ENCODE peak calls at places on chromosomes 16 and 17, in six cellular contexts. One of them, this sample, is unnamed.

GRCh38 chr17:48544356-48545021 is 420 bp downstream of the HOXB2 start:
- DNase-seq in PC-9: no peak
- DNase-seq in stimulated activated effector memory CD8-positive, alpha-beta T cell treated with anti-CD3 and anti-CD28 coated beads, Interleukin-12 subunit alpha, Interleukin-12 subunit beta, amount 100 ng/mL, for 72 hours: no peak
- DNase-seq in adrenal gland: peak; percentile 84
- DNase-seq in aorta: peak; percentile 97
- DNase-seq in nucleus accumbens: no peak
- DNase-seq in this sample: peak; percentile 72

GRCh38 chr16:89130448-89130847 is 36.8 kb downstream of the ACSF3 start:
- DNase-seq in aorta: no peak
- DNase-seq in adrenal gland: no peak
- DNase-seq in stimulated activated effector memory CD8-positive, alpha-beta T cell treated with anti-CD3 and anti-CD28 coated beads, Interleukin-12 subunit alpha, Interleukin-12 subunit beta, amount 100 ng/mL, for 72 hours: no peak
- DNase-seq in nucleus accumbens: no peak
- DNase-seq in PC-9: no peak
- DNase-seq in this sample: no peak

GRCh38 chr16:75497558-75497957 is 2.3 kb upstream of the CHST6 start:
- DNase-seq in aorta: no peak
- DNase-seq in adrenal gland: peak; percentile 78
- DNase-seq in nucleus accumbens: no peak
- DNase-seq in stimulated activated effector memory CD8-positive, alpha-beta T cell treated with anti-CD3 and anti-CD28 coated beads, Interleukin-12 subunit alpha, Interleukin-12 subunit beta, amount 100 ng/mL, for 72 hours: no peak
- DNase-seq in PC-9: no peak
- DNase-seq in this sample: no peak

GRCh38 chr16:22191966-22192260 is 14.2 kb upstream of the EEF2K start:
- DNase-seq in stimulated activated effector memory CD8-positive, alpha-beta T cell treated with anti-CD3 and anti-CD28 coated beads, Interleukin-12 subunit alpha, Interleukin-12 subunit beta, amount 100 ng/mL, for 72 hours: no peak
- DNase-seq in PC-9: no peak
- DNase-seq in adrenal gland: no peak
- DNase-seq in nucleus accumbens: no peak
- DNase-seq in aorta: no peak
- DNase-seq in this sample: no peak

GRCh38 chr16:51326131-51326856 is 175.2 kb upstream of the SALL1 start:
- DNase-seq in stimulated activated effector memory CD8-positive, alpha-beta T cell treated with anti-CD3 and anti-CD28 coated beads, Interleukin-12 subunit alpha, Interleukin-12 subunit beta, amount 100 ng/mL, for 72 hours: no peak
- DNase-seq in adrenal gland: no peak
- DNase-seq in PC-9: no peak
- DNase-seq in nucleus accumbens: no peak
- DNase-seq in aorta: no peak
- DNase-seq in this sample: no peak

GRCh38 chr17:49402706-49403105 is 12.0 kb downstream of the PHB1 start:
- DNase-seq in stimulated activated effector memory CD8-positive, alpha-beta T cell treated with anti-CD3 and anti-CD28 coated beads, Interleukin-12 subunit alpha, Interleukin-12 subunit beta, amount 100 ng/mL, for 72 hours: no peak
- DNase-seq in adrenal gland: no peak
- DNase-seq in aorta: peak; percentile 32
- DNase-seq in PC-9: no peak
- DNase-seq in nucleus accumbens: no peak
- DNase-seq in this sample: no peak

GRCh38 chr16:85754403-85754802 is 3.5 kb upstream of the C16orf74 start:
- DNase-seq in PC-9: no peak
- DNase-seq in aorta: no peak
- DNase-seq in nucleus accumbens: no peak
- DNase-seq in adrenal gland: no peak
- DNase-seq in stimulated activated effector memory CD8-positive, alpha-beta T cell treated with anti-CD3 and anti-CD28 coated beads, Interleukin-12 subunit alpha, Interleukin-12 subunit beta, amount 100 ng/mL, for 72 hours: no peak
- DNase-seq in this sample: no peak

GRCh38 chr16:55473584-55473983 is 5.4 kb upstream of the MMP2 start:
- DNase-seq in PC-9: no peak
- DNase-seq in stimulated activated effector memory CD8-positive, alpha-beta T cell treated with anti-CD3 and anti-CD28 coated beads, Interleukin-12 subunit alpha, Interleukin-12 subunit beta, amount 100 ng/mL, for 72 hours: no peak
- DNase-seq in nucleus accumbens: no peak
- DNase-seq in adrenal gland: no peak
- DNase-seq in aorta: no peak
- DNase-seq in this sample: no peak

GRCh38 chr17:68431661-68432071 is 25.6 kb downstream of the WIPI1 start:
- DNase-seq in nucleus accumbens: peak; percentile 20
- DNase-seq in aorta: no peak
- DNase-seq in PC-9: no peak
- DNase-seq in stimulated activated effector memory CD8-positive, alpha-beta T cell treated with anti-CD3 and anti-CD28 coated beads, Interleukin-12 subunit alpha, Interleukin-12 subunit beta, amount 100 ng/mL, for 72 hours: no peak
- DNase-seq in adrenal gland: peak; percentile 62
- DNase-seq in this sample: no peak

GRCh38 chr16:65809627-65810026 is 556.9 kb upstream of the CDH5 start:
- DNase-seq in nucleus accumbens: no peak
- DNase-seq in aorta: no peak
- DNase-seq in stimulated activated effector memory CD8-positive, alpha-beta T cell treated with anti-CD3 and anti-CD28 coated beads, Interleukin-12 subunit alpha, Interleukin-12 subunit beta, amount 100 ng/mL, for 72 hours: no peak
- DNase-seq in adrenal gland: no peak
- DNase-seq in PC-9: no peak
- DNase-seq in this sample: no peak

GRCh38 chr16:82924075-82924854 is 297.5 kb downstream of the CDH13 start:
- DNase-seq in aorta: no peak
- DNase-seq in PC-9: no peak
- DNase-seq in adrenal gland: no peak
- DNase-seq in nucleus accumbens: no peak
- DNase-seq in stimulated activated effector memory CD8-positive, alpha-beta T cell treated with anti-CD3 and anti-CD28 coated beads, Interleukin-12 subunit alpha, Interleukin-12 subunit beta, amount 100 ng/mL, for 72 hours: no peak
- DNase-seq in this sample: no peak

GRCh38 chr16:86391486-86391885 is 118.8 kb upstream of the FOXF1 start:
- DNase-seq in stimulated activated effector memory CD8-positive, alpha-beta T cell treated with anti-CD3 and anti-CD28 coated beads, Interleukin-12 subunit alpha, Interleukin-12 subunit beta, amount 100 ng/mL, for 72 hours: no peak
- DNase-seq in PC-9: no peak
- DNase-seq in nucleus accumbens: no peak
- DNase-seq in aorta: no peak
- DNase-seq in adrenal gland: no peak
- DNase-seq in this sample: no peak

GRCh38 chr16:86608301-86608747 is 30.0 kb downstream of the FOXL1 start:
- DNase-seq in aorta: no peak
- DNase-seq in nucleus accumbens: no peak
- DNase-seq in adrenal gland: no peak
- DNase-seq in stimulated activated effector memory CD8-positive, alpha-beta T cell treated with anti-CD3 and anti-CD28 coated beads, Interleukin-12 subunit alpha, Interleukin-12 subunit beta, amount 100 ng/mL, for 72 hours: no peak
- DNase-seq in PC-9: no peak
- DNase-seq in this sample: no peak

GRCh38 chr16:23538919-23539278 is 18.3 kb downstream of the EARS2 start:
- DNase-seq in nucleus accumbens: no peak
- DNase-seq in stimulated activated effector memory CD8-positive, alpha-beta T cell treated with anti-CD3 and anti-CD28 coated beads, Interleukin-12 subunit alpha, Interleukin-12 subunit beta, amount 100 ng/mL, for 72 hours: no peak
- DNase-seq in PC-9: no peak
- DNase-seq in aorta: no peak
- DNase-seq in adrenal gland: no peak
- DNase-seq in this sample: no peak

GRCh38 chr17:74759243-74759801 is 10.9 kb downstream of the NHERF1 start:
- DNase-seq in PC-9: peak; percentile 31
- DNase-seq in stimulated activated effector memory CD8-positive, alpha-beta T cell treated with anti-CD3 and anti-CD28 coated beads, Interleukin-12 subunit alpha, Interleukin-12 subunit beta, amount 100 ng/mL, for 72 hours: no peak
- DNase-seq in nucleus accumbens: no peak
- DNase-seq in adrenal gland: no peak
- DNase-seq in aorta: no peak
- DNase-seq in this sample: no peak

GRCh38 chr17:40320771-40321501 is 12.0 kb downstream of the RARA start:
- DNase-seq in aorta: peak; percentile 91
- DNase-seq in stimulated activated effector memory CD8-positive, alpha-beta T cell treated with anti-CD3 and anti-CD28 coated beads, Interleukin-12 subunit alpha, Interleukin-12 subunit beta, amount 100 ng/mL, for 72 hours: no peak
- DNase-seq in PC-9: no peak
- DNase-seq in adrenal gland: no peak
- DNase-seq in nucleus accumbens: no peak
- DNase-seq in this sample: peak; percentile 93

GRCh38 chr17:68344701-68345136 is 53.4 kb downstream of the ARSG start:
- DNase-seq in adrenal gland: no peak
- DNase-seq in stimulated activated effector memory CD8-positive, alpha-beta T cell treated with anti-CD3 and anti-CD28 coated beads, Interleukin-12 subunit alpha, Interleukin-12 subunit beta, amount 100 ng/mL, for 72 hours: no peak
- DNase-seq in nucleus accumbens: no peak
- DNase-seq in PC-9: no peak
- DNase-seq in aorta: no peak
- DNase-seq in this sample: no peak

GRCh38 chr16:11561856-11562255 is 24.9 kb downstream of the LITAF start:
- DNase-seq in stimulated activated effector memory CD8-positive, alpha-beta T cell treated with anti-CD3 and anti-CD28 coated beads, Interleukin-12 subunit alpha, Interleukin-12 subunit beta, amount 100 ng/mL, for 72 hours: no peak
- DNase-seq in aorta: no peak
- DNase-seq in PC-9: no peak
- DNase-seq in nucleus accumbens: no peak
- DNase-seq in adrenal gland: no peak
- DNase-seq in this sample: no peak

GRCh38 chr17:7856840-7857723 is at the start of gene NAA38:
- DNase-seq in PC-9: peak; percentile 97
- DNase-seq in adrenal gland: peak; percentile 98
- DNase-seq in nucleus accumbens: peak; percentile 95
- DNase-seq in stimulated activated effector memory CD8-positive, alpha-beta T cell treated with anti-CD3 and anti-CD28 coated beads, Interleukin-12 subunit alpha, Interleukin-12 subunit beta, amount 100 ng/mL, for 72 hours: peak; percentile 85
- DNase-seq in aorta: peak; percentile 98
- DNase-seq in this sample: peak; percentile 99

GRCh38 chr16:2058901-2059300 is 11.1 kb downstream of the TSC2 start:
- DNase-seq in adrenal gland: no peak
- DNase-seq in stimulated activated effector memory CD8-positive, alpha-beta T cell treated with anti-CD3 and anti-CD28 coated beads, Interleukin-12 subunit alpha, Interleukin-12 subunit beta, amount 100 ng/mL, for 72 hours: no peak
- DNase-seq in PC-9: no peak
- DNase-seq in aorta: no peak
- DNase-seq in nucleus accumbens: no peak
- DNase-seq in this sample: no peak

GRCh38 chr16:57165483-57165882 is 20.4 kb downstream of the PSME3IP1 start:
- DNase-seq in nucleus accumbens: no peak
- DNase-seq in aorta: no peak
- DNase-seq in stimulated activated effector memory CD8-positive, alpha-beta T cell treated with anti-CD3 and anti-CD28 coated beads, Interleukin-12 subunit alpha, Interleukin-12 subunit beta, amount 100 ng/mL, for 72 hours: no peak
- DNase-seq in PC-9: no peak
- DNase-seq in adrenal gland: no peak
- DNase-seq in this sample: no peak

GRCh38 chr17:10114931-10115535 is 83.4 kb downstream of the GAS7 start:
- DNase-seq in nucleus accumbens: peak; percentile 65
- DNase-seq in PC-9: no peak
- DNase-seq in adrenal gland: peak; percentile 96
- DNase-seq in stimulated activated effector memory CD8-positive, alpha-beta T cell treated with anti-CD3 and anti-CD28 coated beads, Interleukin-12 subunit alpha, Interleukin-12 subunit beta, amount 100 ng/mL, for 72 hours: peak; percentile 33
- DNase-seq in aorta: peak; percentile 95
- DNase-seq in this sample: peak; percentile 97

GRCh38 chr17:28381141-28381825 is 9.8 kb downstream of the SARM1 start:
- DNase-seq in adrenal gland: no peak
- DNase-seq in stimulated activated effector memory CD8-positive, alpha-beta T cell treated with anti-CD3 and anti-CD28 coated beads, Interleukin-12 subunit alpha, Interleukin-12 subunit beta, amount 100 ng/mL, for 72 hours: no peak
- DNase-seq in aorta: peak; percentile 75
- DNase-seq in nucleus accumbens: peak; percentile 36
- DNase-seq in PC-9: no peak
- DNase-seq in this sample: no peak

GRCh38 chr16:86963600-86964575 is 353.3 kb downstream of the C16orf95 start:
- DNase-seq in PC-9: no peak
- DNase-seq in aorta: peak; percentile 62
- DNase-seq in adrenal gland: no peak
- DNase-seq in stimulated activated effector memory CD8-positive, alpha-beta T cell treated with anti-CD3 and anti-CD28 coated beads, Interleukin-12 subunit alpha, Interleukin-12 subunit beta, amount 100 ng/mL, for 72 hours: no peak
- DNase-seq in nucleus accumbens: no peak
- DNase-seq in this sample: no peak

GRCh38 chr17:9120471-9120870 is 99.2 kb downstream of the NTN1 start:
- DNase-seq in PC-9: no peak
- DNase-seq in aorta: peak; percentile 48
- DNase-seq in nucleus accumbens: no peak
- DNase-seq in adrenal gland: no peak
- DNase-seq in stimulated activated effector memory CD8-positive, alpha-beta T cell treated with anti-CD3 and anti-CD28 coated beads, Interleukin-12 subunit alpha, Interleukin-12 subunit beta, amount 100 ng/mL, for 72 hours: no peak
- DNase-seq in this sample: no peak

GRCh38 chr16:12050361-12050760 is 73.8 kb downstream of the SNX29 start:
- DNase-seq in nucleus accumbens: no peak
- DNase-seq in adrenal gland: no peak
- DNase-seq in stimulated activated effector memory CD8-positive, alpha-beta T cell treated with anti-CD3 and anti-CD28 coated beads, Interleukin-12 subunit alpha, Interleukin-12 subunit beta, amount 100 ng/mL, for 72 hours: no peak
- DNase-seq in PC-9: no peak
- DNase-seq in aorta: peak; percentile 35
- DNase-seq in this sample: peak; percentile 4

GRCh38 chr16:3086596-3087242 is 12.4 kb downstream of the ZSCAN10 start:
- DNase-seq in aorta: no peak
- DNase-seq in adrenal gland: no peak
- DNase-seq in nucleus accumbens: no peak
- DNase-seq in stimulated activated effector memory CD8-positive, alpha-beta T cell treated with anti-CD3 and anti-CD28 coated beads, Interleukin-12 subunit alpha, Interleukin-12 subunit beta, amount 100 ng/mL, for 72 hours: no peak
- DNase-seq in PC-9: no peak
- DNase-seq in this sample: no peak

GRCh38 chr16:67304006-67304405 is 22.5 kb downstream of the KCTD19 start:
- DNase-seq in PC-9: no peak
- DNase-seq in stimulated activated effector memory CD8-positive, alpha-beta T cell treated with anti-CD3 and anti-CD28 coated beads, Interleukin-12 subunit alpha, Interleukin-12 subunit beta, amount 100 ng/mL, for 72 hours: no peak
- DNase-seq in nucleus accumbens: no peak
- DNase-seq in aorta: no peak
- DNase-seq in adrenal gland: no peak
- DNase-seq in this sample: peak; percentile 10